ENCODE peak calls at places on chromosomes 4 and X, in four cellular contexts. L is neural crest cell, K is heart left ventricle, C is activated B cell treated with CpG ODN at 0.5 μM for 24 hours. F is an unnamed sample.

GRCh38 chr4:73208376-73208775 is 50.2 kb downstream of the ANKRD17 start:
- DNase-seq in L (no peak), K (no peak), C (no peak), F (no peak)

GRCh38 chr4:48653217-48654014 is 126.7 kb downstream of the FRYL start:
- DNase-seq in L (peak; percentile 5), K (peak; percentile 59), C (no peak), F (no peak)

GRCh38 chr4:61309616-61310015 is 109.5 kb downstream of the ADGRL3 start:
- DNase-seq in K (no peak), C (no peak), L (no peak), F (no peak)

GRCh38 chr4:7806080-7806630 is 133.5 kb downstream of the AFAP1 start:
- DNase-seq in K (peak; percentile 86), L (peak; percentile 39), C (no peak), F (no peak)

GRCh38 chr4:143289370-143289769 is 47.3 kb upstream of the GAB1 start:
- DNase-seq in K (no peak), C (no peak), L (no peak), F (no peak)

GRCh38 chr4:79224777-79225104 is 101.1 kb downstream of the NAA11 start:
- DNase-seq in K (no peak), C (no peak), L (no peak), F (no peak)

GRCh38 chr4:121900132-121900983 is 30.1 kb upstream of the BBS7 start:
- DNase-seq in K (peak; percentile 21), L (peak; percentile 62), C (no peak), F (peak; percentile 29)

GRCh38 chr4:145937021-145937861 is 1.4 kb downstream of the ZNF827 start:
- DNase-seq in C (peak; percentile 42), K (peak; percentile 71), L (peak; percentile 48), F (peak; percentile 52)

GRCh38 chr4:169098054-169098896 is 88.2 kb upstream of the CBR4 start:
- DNase-seq in C (no peak), L (no peak), K (no peak), F (no peak)

GRCh38 chrX:15151267-15152196 is 118.4 kb downstream of the ASB9 start:
- DNase-seq in C (no peak), K (no peak), L (no peak), F (no peak)

GRCh38 chrX:25019707-25020390 is 4.1 kb upstream of the ARX start:
- DNase-seq in K (no peak), L (no peak), C (no peak), F (no peak)

GRCh38 chrX:31497086-31497485 is 425.2 kb upstream of the FTHL17 start:
- DNase-seq in L (no peak), K (no peak), C (no peak), F (no peak)

GRCh38 chrX:22246620-22247019 is 26.1 kb upstream of the CBLL2 start:
- DNase-seq in L (no peak), C (no peak), K (no peak), F (no peak)

GRCh38 chrX:47958943-47959342 is 44.8 kb downstream of the ZNF182 start:
- DNase-seq in L (no peak), K (no peak), C (no peak), F (no peak)
- TF ChIP-seq CTCF in L (peak; percentile 17), K (no peak), C (no peak), F (peak; percentile 36)

GRCh38 chrX:103847174-103847870 is 15.3 kb upstream of the RAB9B start:
- DNase-seq in K (no peak), C (no peak), L (no peak), F (no peak)

GRCh38 chrX:103839404-103839803 is 7.3 kb upstream of the RAB9B start:
- DNase-seq in C (no peak), K (no peak), L (no peak), F (no peak)

GRCh38 chrX:103849558-103849957 is 17.5 kb upstream of the RAB9B start:
- DNase-seq in K (no peak), C (no peak), L (no peak), F (no peak)

GRCh38 chrX:103846395-103846794 is 14.3 kb upstream of the RAB9B start:
- DNase-seq in L (no peak), K (no peak), C (no peak), F (no peak)

DNA sequence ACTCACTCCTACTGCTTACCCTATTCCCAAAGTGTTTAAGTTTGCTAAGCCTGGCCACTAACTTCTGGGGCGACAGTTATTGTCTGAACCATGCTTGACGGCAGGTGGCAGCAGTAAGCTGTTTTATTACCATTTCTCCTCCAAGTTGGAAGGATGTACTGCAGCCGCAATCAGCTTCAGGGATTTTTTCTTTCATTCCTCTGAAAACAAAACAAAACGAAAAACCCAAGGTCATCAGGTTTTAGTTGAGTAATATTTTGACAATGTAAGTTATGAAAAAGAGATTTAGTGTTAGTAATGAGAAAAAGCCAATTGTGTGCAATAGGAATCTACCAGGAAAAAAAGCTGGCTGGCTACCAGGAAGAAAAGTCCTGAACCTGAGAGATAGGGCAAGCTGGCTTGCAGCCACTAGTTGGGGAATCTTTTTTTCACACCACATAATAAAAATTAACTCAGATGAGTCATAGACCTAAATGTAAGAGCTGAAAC is 13.2 kb upstream of the RAB9B start:
- DNase-seq in K (peak; percentile 40), L (peak; percentile 61), C (no peak), F (peak; percentile 19)
- TF ChIP-seq CTCF in K (peak; percentile 64), L (peak; percentile 76), C (no peak), F (peak; percentile 71)

DNA sequence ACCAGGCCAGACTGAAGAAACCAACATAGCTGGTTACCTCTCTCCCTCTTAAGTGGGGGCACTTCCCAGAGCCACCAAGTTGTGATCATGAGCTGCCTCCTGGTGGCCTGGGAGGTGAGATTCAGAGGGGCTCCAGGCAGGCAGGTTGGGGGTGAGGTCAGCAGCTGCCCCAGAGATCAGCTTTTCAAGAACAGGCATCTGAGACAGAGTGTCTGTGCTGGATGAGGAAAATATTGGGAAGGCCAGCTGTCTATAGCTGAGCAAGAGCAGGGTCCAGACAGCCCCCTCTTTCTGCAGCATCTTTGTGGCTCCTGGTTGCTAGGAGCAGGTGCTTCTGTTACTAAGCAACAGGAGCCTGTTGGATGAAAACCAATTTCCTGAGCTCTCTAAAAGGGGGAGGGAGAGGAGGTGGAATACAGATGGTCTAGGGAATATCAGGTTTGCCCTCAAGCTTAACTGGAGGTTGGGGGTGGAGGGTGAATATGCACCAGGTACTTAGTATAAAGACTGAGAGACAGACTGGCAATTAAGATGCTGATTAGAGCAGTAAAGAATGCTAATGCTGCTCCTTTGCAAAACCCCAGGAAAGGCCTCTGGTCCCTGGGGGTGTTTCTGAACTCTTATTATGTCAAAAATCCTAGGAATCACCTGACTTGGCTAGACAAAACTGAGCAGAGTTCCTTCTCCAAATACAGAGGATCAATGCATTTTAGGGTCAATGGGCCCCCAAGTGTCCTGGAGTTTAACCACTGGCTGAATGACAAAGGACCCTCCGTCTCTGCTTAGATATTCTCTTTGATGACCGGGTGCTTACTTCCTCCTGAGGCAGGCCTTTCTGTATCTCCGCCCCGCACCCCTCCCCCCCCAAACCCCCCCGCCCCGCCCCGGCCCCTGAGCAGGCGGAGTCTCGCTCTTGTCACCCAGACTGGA is 21.4 kb downstream of the ZCCHC13 start:
- DNase-seq in L (no peak), C (no peak), K (no peak), F (no peak)
- TF ChIP-seq CTCF in L (peak; percentile 25), C (no peak), K (no peak), F (no peak)

DNA sequence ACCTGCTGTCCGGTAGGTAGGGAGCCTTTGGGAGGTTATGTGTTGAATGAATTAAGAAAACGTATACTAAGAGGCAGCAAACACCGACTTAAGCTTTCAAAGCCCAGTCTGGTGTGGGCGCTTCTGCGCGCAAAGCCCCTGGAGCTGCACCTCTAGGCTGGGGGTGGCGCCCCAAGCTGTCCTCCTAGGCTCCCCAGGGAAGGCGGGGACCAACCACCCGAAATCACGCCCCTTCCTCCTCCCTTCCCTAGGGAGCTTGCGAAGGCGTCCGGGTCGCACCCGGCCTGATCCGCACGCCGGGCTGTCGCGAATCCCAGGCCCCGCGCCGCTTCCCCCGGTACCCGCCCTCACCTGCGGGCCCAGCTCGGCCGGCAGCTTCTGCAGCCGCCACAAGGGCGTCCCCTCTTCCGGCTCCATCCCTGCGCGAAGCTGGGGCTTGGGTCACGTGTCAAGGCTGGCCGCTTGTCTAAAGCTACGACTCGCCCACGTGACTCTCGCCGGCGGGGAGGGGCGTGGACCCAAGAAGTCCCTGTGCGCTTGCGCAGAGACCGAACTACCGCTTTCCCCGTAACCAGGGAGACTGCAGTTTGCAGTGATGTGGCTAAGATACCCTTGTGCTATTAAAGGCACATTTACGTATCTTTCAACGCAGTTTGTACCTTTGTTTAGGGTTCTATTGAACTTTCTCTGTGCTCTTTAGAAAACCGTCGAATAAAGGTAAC is at the start of gene COMMD8:
- DNase-seq in K (peak; percentile 97), C (peak; percentile 94), L (peak; percentile 92), F (peak; percentile 95)
- TF ChIP-seq CTCF in K (peak; percentile 38), C (no peak), L (peak; percentile 52), F (peak; percentile 59)